ENCODE peak calls at places on chromosomes 2 and 18, in ten cellular contexts. P is ovary, M is body of pancreas, Q is uterus, T is GM23248, V is heart right ventricle, F is heart left ventricle, E is brain microvascular endothelial cell, D is hepatocyte, B is A549. O is an unnamed sample.

GRCh38 chr18:65365245-65365955 is 385.4 kb upstream of the CDH7 start:
- DNase-seq in P (no peak), M (no peak), Q (no peak), T (no peak), V (no peak), F (no peak), E (no peak), D (no peak), B (no peak), O (no peak)

GRCh38 chr2:9439536-9439935 is 16.1 kb downstream of the CPSF3 start:
- DNase-seq in P (no peak), M (no peak), Q (no peak), T (peak), V (no peak), F (no peak), E (no peak), D (no peak), B (no peak), O (no peak)

GRCh38 chr2:37573406-37573805 is 98.0 kb downstream of the CDC42EP3 start:
- DNase-seq in P (no peak), M (no peak), Q (no peak), T (peak), V (no peak), F (no peak), E (no peak), D (no peak), B (no peak), O (no peak)

GRCh38 chr2:12457831-12458230 is 258.9 kb upstream of the TRIB2 start:
- DNase-seq in P (no peak), M (no peak), Q (no peak), T (peak), V (no peak), F (no peak), E (no peak), D (no peak), B (no peak), O (no peak)

GRCh38 chr2:136288249-136288648 is 170.3 kb upstream of the CXCR4 start:
- DNase-seq in P (no peak), M (no peak), Q (no peak), T (no peak), V (no peak), F (no peak), E (no peak), D (no peak), B (no peak), O (no peak)

GRCh38 chr2:173763641-173764040 is 201.5 kb downstream of the SP3 start:
- DNase-seq in P (no peak), M (no peak), Q (no peak), T (no peak), V (no peak), F (no peak), E (no peak), D (no peak), B (no peak), O (no peak)

GRCh38 chr2:62382757-62383156 is 123.2 kb downstream of the TMEM17 start:
- DNase-seq in P (no peak), M (no peak), Q (no peak), T (peak), V (no peak), F (no peak), E (peak), D (no peak), B (no peak), O (no peak)

GRCh38 chr2:144082777-144083176 is 437.1 kb downstream of the ZEB2 start:
- DNase-seq in P (no peak), M (no peak), Q (no peak), T (no peak), V (no peak), F (no peak), E (no peak), D (no peak), B (no peak), O (no peak)

GRCh38 chr18:23856466-23857175 is 157.9 kb upstream of the TTC39C start:
- DNase-seq in P (no peak), M (no peak), Q (no peak), T (no peak), V (no peak), F (no peak), E (no peak), D (no peak), B (no peak), O (no peak)

GRCh38 chr2:97995026-97995733 is 568 bp downstream of the TMEM131 start:
- DNase-seq in P (no peak), M (peak), Q (peak), T (peak), V (peak), F (peak), E (no peak), D (peak), B (peak), O (no peak)

GRCh38 chr2:31434911-31435310 is 20.4 kb upstream of the XDH start:
- DNase-seq in P (no peak), M (no peak), Q (no peak), T (peak), V (no peak), F (no peak), E (no peak), D (no peak), B (peak), O (no peak)

GRCh38 chr2:85995648-85996529 is 107.1 kb upstream of the ST3GAL5 start:
- DNase-seq in P (no peak), M (no peak), Q (no peak), T (no peak), V (no peak), F (no peak), E (no peak), D (no peak), B (no peak), O (no peak)

GRCh38 chr2:206230060-206230890 is 44.2 kb upstream of the ZDBF2 start:
- DNase-seq in P (no peak), M (no peak), Q (no peak), T (peak), V (no peak), F (no peak), E (no peak), D (peak), B (no peak), O (peak)

GRCh38 chr2:188443207-188443606 is 151.5 kb downstream of the GULP1 start:
- DNase-seq in P (no peak), M (no peak), Q (no peak), T (no peak), V (no peak), F (no peak), E (no peak), D (no peak), B (peak), O (no peak)

GRCh38 chr2:36322108-36322507 is 33.5 kb upstream of the CRIM1 start:
- DNase-seq in P (no peak), M (peak), Q (no peak), T (peak), V (no peak), F (no peak), E (peak), D (peak), B (peak), O (peak)

GRCh38 chr18:45521777-45522176 is 93.5 kb upstream of the SLC14A2 start:
- DNase-seq in P (no peak), M (peak), Q (peak), T (peak), V (no peak), F (no peak), E (peak), D (peak), B (no peak), O (no peak)

GRCh38 chr2:150596071-150596470 is 108.6 kb upstream of the RND3 start:
- DNase-seq in P (no peak), M (no peak), Q (no peak), T (peak), V (no peak), F (no peak), E (peak), D (no peak), B (no peak), O (no peak)

GRCh38 chr2:42926438-42927333 is 134.3 kb upstream of the HAAO start:
- DNase-seq in P (peak), M (peak), Q (no peak), T (no peak), V (no peak), F (peak), E (no peak), D (peak), B (no peak), O (no peak)

GRCh38 chr2:204720874-204721273 is 175.6 kb downstream of the PARD3B start:
- DNase-seq in P (no peak), M (no peak), Q (no peak), T (no peak), V (no peak), F (no peak), E (no peak), D (no peak), B (no peak), O (no peak)

GRCh38 chr2:134127496-134127895 is 126.4 kb upstream of the MGAT5 start:
- DNase-seq in P (no peak), M (no peak), Q (no peak), T (no peak), V (no peak), F (no peak), E (no peak), D (no peak), B (no peak), O (no peak)

GRCh38 chr2:30655660-30656059 is 151.6 kb downstream of the CAPN13 start:
- DNase-seq in P (no peak), M (no peak), Q (no peak), T (no peak), V (no peak), F (no peak), E (peak), D (no peak), B (no peak), O (no peak)

GRCh38 chr2:10820562-10820961 is 8.0 kb upstream of the PDIA6 start:
- DNase-seq in P (peak), M (no peak), Q (no peak), T (no peak), V (no peak), F (no peak), E (no peak), D (no peak), B (no peak), O (no peak)

GRCh38 chr2:284896-285492 is 2.9 kb downstream of the ALKAL2 start:
- DNase-seq in P (no peak), M (no peak), Q (no peak), T (no peak), V (no peak), F (no peak), E (no peak), D (no peak), B (no peak), O (no peak)

GRCh38 chr2:176163655-176164021 is 6.5 kb downstream of the HOXD3 start:
- DNase-seq in P (no peak), M (no peak), Q (no peak), T (no peak), V (no peak), F (no peak), E (no peak), D (no peak), B (no peak), O (no peak)

GRCh38 chr2:217512728-217513127 is 490.1 kb downstream of the TNS1 start:
- DNase-seq in P (no peak), M (no peak), Q (no peak), T (no peak), V (no peak), F (no peak), E (no peak), D (no peak), B (no peak), O (no peak)

GRCh38 chr18:47986724-47987455 is 56.4 kb upstream of the SMAD2 start:
- DNase-seq in P (no peak), M (no peak), Q (no peak), T (no peak), V (no peak), F (no peak), E (no peak), D (no peak), B (no peak), O (no peak)

GRCh38 chr18:36839835-36840234 is 10.9 kb downstream of the KIAA1328 start:
- DNase-seq in P (no peak), M (no peak), Q (no peak), T (no peak), V (no peak), F (no peak), E (no peak), D (no peak), B (no peak), O (no peak)

GRCh38 chr2:112760149-112760548 is 4.3 kb downstream of the CKAP2L start:
- DNase-seq in P (no peak), M (no peak), Q (no peak), T (no peak), V (no peak), F (no peak), E (no peak), D (no peak), B (no peak), O (no peak)

GRCh38 chr2:73265298-73266060 is 18.8 kb downstream of the FBXO41 start:
- DNase-seq in P (no peak), M (no peak), Q (no peak), T (no peak), V (no peak), F (no peak), E (no peak), D (no peak), B (no peak), O (no peak)

GRCh38 chr18:79248495-79249078 is 147.1 kb upstream of the NFATC1 start:
- DNase-seq in P (no peak), M (no peak), Q (no peak), T (peak), V (no peak), F (no peak), E (no peak), D (no peak), B (no peak), O (no peak)

GRCh38 chr2:132783883-132784282 is 113.9 kb upstream of the LYPD1 start:
- DNase-seq in P (no peak), M (no peak), Q (no peak), T (no peak), V (no peak), F (no peak), E (no peak), D (no peak), B (no peak), O (no peak)

GRCh38 chr2:224121406-224122067 is 82.5 kb upstream of the SERPINE2 start:
- DNase-seq in P (no peak), M (no peak), Q (no peak), T (no peak), V (no peak), F (no peak), E (no peak), D (no peak), B (no peak), O (no peak)

GRCh38 chr2:74816540-74817331 is 17.2 kb upstream of the HK2 start:
- DNase-seq in P (no peak), M (no peak), Q (no peak), T (no peak), V (no peak), F (no peak), E (no peak), D (peak), B (no peak), O (no peak)

GRCh38 chr18:12821408-12821807 is 62.6 kb downstream of the PTPN2 start:
- DNase-seq in P (no peak), M (no peak), Q (no peak), T (no peak), V (no peak), F (no peak), E (no peak), D (no peak), B (no peak), O (no peak)

GRCh38 chr2:183773775-183774174 is 649.5 kb downstream of the NUP35 start:
- DNase-seq in P (no peak), M (no peak), Q (no peak), T (no peak), V (no peak), F (no peak), E (no peak), D (no peak), B (no peak), O (no peak)

GRCh38 chr2:70826696-70827330 is 6.4 kb upstream of the CLEC4F start:
- DNase-seq in P (no peak), M (no peak), Q (no peak), T (no peak), V (no peak), F (no peak), E (no peak), D (no peak), B (no peak), O (no peak)

GRCh38 chr2:101515512-101515911 is 40.6 kb upstream of the RFX8 start:
- DNase-seq in P (peak), M (peak), Q (peak), T (peak), V (peak), F (no peak), E (peak), D (no peak), B (no peak), O (no peak)

GRCh38 chr2:236776695-236777251 is 207.1 kb downstream of the ACKR3 start:
- DNase-seq in P (no peak), M (no peak), Q (no peak), T (peak), V (peak), F (no peak), E (peak), D (no peak), B (peak), O (peak)

GRCh38 chr18:29841631-29842030 is 1200.9 kb downstream of the DSC3 start:
- DNase-seq in P (no peak), M (no peak), Q (no peak), T (no peak), V (no peak), F (no peak), E (no peak), D (no peak), B (no peak), O (peak)

GRCh38 chr2:181106789-181107418 is 126.5 kb downstream of the UBE2E3 start:
- DNase-seq in P (no peak), M (no peak), Q (no peak), T (peak), V (no peak), F (no peak), E (peak), D (peak), B (peak), O (peak)

GRCh38 chr2:160538559-160539355 is 45.1 kb upstream of the RBMS1 start:
- DNase-seq in P (no peak), M (no peak), Q (no peak), T (no peak), V (peak), F (no peak), E (no peak), D (no peak), B (peak), O (no peak)
- H3K27ac ChIP-seq in P (no peak), M (no peak), Q (no peak), T (no peak), V (no peak), F (peak), E (no peak), D (no peak), B (no peak), O (no peak)

GRCh38 chr2:160377204-160377995 is 116.2 kb downstream of the RBMS1 start:
- DNase-seq in P (no peak), M (no peak), Q (no peak), T (no peak), V (no peak), F (no peak), E (no peak), D (no peak), B (no peak), O (no peak)

GRCh38 chr2:160380613-160381012 is 113.0 kb downstream of the RBMS1 start:
- DNase-seq in P (no peak), M (no peak), Q (no peak), T (peak), V (no peak), F (no peak), E (no peak), D (no peak), B (no peak), O (no peak)

GRCh38 chr2:160379399-160379798 is 114.2 kb downstream of the RBMS1 start:
- DNase-seq in P (no peak), M (no peak), Q (no peak), T (peak), V (no peak), F (no peak), E (peak), D (no peak), B (peak), O (no peak)

GRCh38 chr2:160381425-160381951 is 112.1 kb downstream of the RBMS1 start:
- DNase-seq in P (no peak), M (peak), Q (no peak), T (peak), V (no peak), F (no peak), E (no peak), D (no peak), B (peak), O (no peak)

DNA sequence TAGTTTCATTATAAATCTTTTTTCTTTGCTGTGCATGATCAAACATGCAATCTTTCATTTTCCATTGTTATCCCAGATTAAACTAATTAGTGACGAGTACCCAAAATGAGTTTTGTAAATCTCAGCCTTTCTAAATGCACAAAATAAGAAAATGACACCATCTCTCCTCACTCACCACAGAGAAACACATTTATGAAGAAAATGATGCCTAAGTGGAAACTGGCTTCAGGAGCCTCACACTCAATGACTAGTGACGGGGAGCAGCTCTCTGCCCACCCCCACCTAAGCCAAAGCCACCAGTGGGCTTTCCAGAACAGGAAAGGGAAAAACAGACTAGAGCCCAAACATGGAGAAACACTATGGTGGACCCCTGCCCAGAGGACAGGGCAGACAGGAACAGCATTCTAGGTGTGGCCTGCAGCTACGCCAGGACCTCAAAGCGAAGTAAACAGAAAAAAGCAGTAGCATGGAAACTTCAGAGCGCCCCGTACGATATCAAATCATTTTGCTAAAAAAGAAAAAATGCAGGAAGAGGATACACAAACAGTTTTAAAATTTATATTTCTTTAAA is 113.5 kb downstream of the RBMS1 start:
- DNase-seq in P (no peak), M (no peak), Q (no peak), T (peak), V (no peak), F (no peak), E (no peak), D (no peak), B (no peak), O (no peak)
- H3K27ac ChIP-seq in P (no peak), M (no peak), Q (peak), T (peak), V (no peak), F (peak), E (peak), D (no peak), B (peak), O (peak)

DNA sequence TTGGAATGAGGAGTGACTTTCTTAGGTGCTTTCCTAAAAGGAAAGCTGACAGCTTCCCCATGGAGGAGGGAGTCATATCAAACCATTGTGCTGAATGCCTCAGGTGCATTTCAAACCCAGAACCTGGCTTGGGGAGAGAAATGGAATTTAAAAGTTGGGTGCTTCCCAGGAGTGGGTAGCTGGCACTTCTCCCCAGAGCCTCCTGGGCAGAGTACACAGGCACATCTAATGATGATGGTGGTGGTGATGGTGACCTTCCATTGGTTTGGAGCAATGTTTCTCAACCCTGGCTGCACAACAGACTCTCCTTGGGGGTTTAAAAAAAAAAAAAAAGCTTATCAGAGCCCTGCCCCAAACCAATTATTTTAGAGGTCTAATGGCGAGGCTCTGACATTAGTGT is 8.3 kb downstream of the FOSL2 start:
- DNase-seq in P (no peak), M (no peak), Q (no peak), T (no peak), V (no peak), F (no peak), E (no peak), D (no peak), B (no peak), O (no peak)
- H3K27ac ChIP-seq in P (no peak), M (no peak), Q (peak), T (peak), V (no peak), F (no peak), E (no peak), D (peak), B (peak), O (no peak)

GRCh38 chr18:2847341-2848144 is 737 bp downstream of the EMILIN2 start:
- DNase-seq in P (peak), M (peak), Q (peak), T (peak), V (no peak), F (peak), E (peak), D (peak), B (no peak), O (no peak)
- H3K27ac ChIP-seq in P (peak), M (no peak), Q (peak), T (peak), V (no peak), F (peak), E (no peak), D (peak), B (peak), O (no peak)

DNA sequence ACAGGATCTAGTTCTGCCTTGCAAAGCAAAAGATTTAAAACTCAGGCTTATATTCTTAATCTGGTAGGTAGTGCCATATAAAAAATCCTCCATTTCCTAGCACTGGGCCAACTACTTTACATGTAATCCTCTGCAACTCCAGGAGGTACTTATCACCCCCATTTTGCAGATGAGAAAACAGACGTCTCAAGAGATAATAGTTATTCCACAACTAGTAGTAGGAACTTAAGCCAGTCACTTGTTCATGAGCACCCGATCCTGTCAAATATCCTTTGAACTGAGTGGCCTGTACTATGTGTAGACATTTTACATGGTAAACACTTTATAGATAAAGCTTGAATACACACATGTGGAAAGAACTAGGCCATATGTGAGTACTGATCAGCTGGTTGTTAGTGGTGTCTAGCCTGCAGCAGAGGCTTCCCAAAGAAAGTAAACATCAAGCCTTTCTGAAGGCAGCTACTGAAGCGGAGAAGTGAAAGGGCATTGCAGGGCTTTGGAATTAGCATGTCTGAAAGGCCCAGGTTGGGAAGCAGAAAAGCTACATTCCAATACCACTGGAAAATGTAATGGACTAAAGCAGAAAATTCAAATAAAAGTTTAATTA is 48.0 kb downstream of the NAB1 start:
- DNase-seq in P (no peak), M (no peak), Q (no peak), T (no peak), V (no peak), F (no peak), E (no peak), D (peak), B (no peak), O (no peak)
- H3K27ac ChIP-seq in P (no peak), M (no peak), Q (no peak), T (no peak), V (no peak), F (no peak), E (no peak), D (no peak), B (no peak), O (no peak)

GRCh38 chr2:54589038-54589339 is 132.9 kb downstream of the SPTBN1 start:
- DNase-seq in P (no peak), M (no peak), Q (no peak), T (no peak), V (no peak), F (no peak), E (no peak), D (no peak), B (no peak), O (no peak)
- H3K27ac ChIP-seq in P (no peak), M (peak), Q (no peak), T (no peak), V (no peak), F (peak), E (peak), D (peak), B (peak), O (peak)

O was measured in epithelial cell of prostate.